ENCODE peak calls at places on chromosomes 12 and 14, in seven cellular contexts. I is endothelial cell of umbilical vein, J is A549, E is CD14-positive monocyte, Z is AG04449, S is heart left ventricle, Q is cardiac fibroblast. U is an unnamed sample.
A peak's percentile ranks its signal among the peaks of the same experiment; 100 is the strongest.

GRCh38 chr12:53365245-53365904 is 14.6 kb upstream of the SP1 start:
- DNase-seq in I (no peak), J (no peak), E (peak; percentile 50), Z (no peak), S (no peak), Q (peak; percentile 71), U (no peak)

GRCh38 chr12:1534708-1535107 is 59.7 kb downstream of the FBXL14 start:
- DNase-seq in I (no peak), J (no peak), E (no peak), Z (no peak), S (no peak), Q (no peak), U (no peak)

GRCh38 chr12:62730649-62731377 is 204.1 kb downstream of the PPM1H start:
- DNase-seq in I (peak; percentile 49), J (peak; percentile 79), E (no peak), Z (peak; percentile 70), S (no peak), Q (peak; percentile 76), U (no peak)

GRCh38 chr12:6927999-6928702 is 392 bp downstream of the ATN1 start:
- DNase-seq in I (no peak), J (no peak), E (no peak), Z (no peak), S (peak; percentile 46), Q (no peak), U (no peak)

GRCh38 chr12:123935956-123936355 is 36.7 kb downstream of the CCDC92 start:
- DNase-seq in I (no peak), J (no peak), E (no peak), Z (no peak), S (no peak), Q (no peak), U (no peak)

GRCh38 chr12:131057722-131058515 is 104.2 kb downstream of the ADGRD1 start:
- DNase-seq in I (no peak), J (no peak), E (no peak), Z (no peak), S (peak; percentile 22), Q (no peak), U (no peak)

GRCh38 chr12:52615208-52615868 is 3.0 kb downstream of the KRT73 start:
- DNase-seq in I (no peak), J (no peak), E (no peak), Z (no peak), S (no peak), Q (peak; percentile 3), U (no peak)

GRCh38 chr14:50705026-50705593 is 37.0 kb upstream of the SAV1 start:
- DNase-seq in I (no peak), J (no peak), E (no peak), Z (no peak), S (no peak), Q (no peak), U (no peak)

GRCh38 chr12:122918827-122919226 is 22.9 kb upstream of the VPS37B start:
- DNase-seq in I (no peak), J (no peak), E (no peak), Z (peak; percentile 24), S (no peak), Q (peak; percentile 33), U (no peak)

GRCh38 chr14:64729386-64730060 is 25.3 kb downstream of the PLEKHG3 start:
- DNase-seq in I (no peak), J (no peak), E (no peak), Z (no peak), S (no peak), Q (no peak), U (peak; percentile 64)

GRCh38 chr12:120119395-120119973 is 2.9 kb upstream of the RAB35 start:
- DNase-seq in I (no peak), J (peak; percentile 56), E (no peak), Z (peak; percentile 29), S (no peak), Q (peak; percentile 66), U (no peak)

GRCh38 chr12:33708935-33709334 is 269.3 kb upstream of the SYT10 start:
- DNase-seq in I (no peak), J (no peak), E (no peak), Z (no peak), S (no peak), Q (no peak), U (no peak)

GRCh38 chr12:94266390-94266789 is 118.0 kb downstream of the PLXNC1 start:
- DNase-seq in I (no peak), J (no peak), E (no peak), Z (no peak), S (no peak), Q (no peak), U (no peak)

GRCh38 chr12:118187746-118188390 is 51.9 kb downstream of the PEBP1 start:
- DNase-seq in I (no peak), J (no peak), E (no peak), Z (no peak), S (no peak), Q (peak; percentile 10), U (no peak)

GRCh38 chr12:51098611-51099010 is 15.2 kb upstream of the CSRNP2 start:
- DNase-seq in I (no peak), J (no peak), E (no peak), Z (no peak), S (no peak), Q (peak; percentile 44), U (no peak)

GRCh38 chr14:30710870-30711269 is 88.8 kb downstream of the SCFD1 start:
- DNase-seq in I (no peak), J (no peak), E (no peak), Z (peak; percentile 23), S (no peak), Q (peak; percentile 32), U (no peak)

GRCh38 chr12:20097561-20097960 is 270.8 kb upstream of the PDE3A start:
- DNase-seq in I (peak; percentile 52), J (no peak), E (no peak), Z (peak; percentile 67), S (no peak), Q (peak; percentile 82), U (no peak)

GRCh38 chr12:47992776-47993175 is 11.5 kb downstream of the COL2A1 start:
- DNase-seq in I (no peak), J (no peak), E (no peak), Z (no peak), S (no peak), Q (no peak), U (peak; percentile 41)

GRCh38 chr12:107310621-107311020 is 217.3 kb upstream of the CRY1 start:
- DNase-seq in I (no peak), J (no peak), E (no peak), Z (no peak), S (no peak), Q (no peak), U (no peak)

GRCh38 chr14:68397371-68397779 is 395.5 kb downstream of the ZFP36L1 start:
- DNase-seq in I (no peak), J (no peak), E (peak; percentile 92), Z (no peak), S (peak; percentile 60), Q (no peak), U (no peak)
- TF ChIP-seq CTCF in I (no peak), J (no peak), E (no peak), Z (no peak), S (no peak), Q (no peak), U (no peak)

GRCh38 chr12:38384816-38385491 is 68.4 kb downstream of the ALG10B start:
- DNase-seq in I (no peak), J (peak; percentile 52), E (no peak), Z (no peak), S (no peak), Q (no peak), U (no peak)
- TF ChIP-seq CTCF in I (no peak), J (no peak), E (no peak), Z (no peak), S (no peak), Q (no peak), U (peak; percentile 31)

GRCh38 chr12:113195598-113195997 is 10.1 kb downstream of the RITA1 start:
- DNase-seq in I (no peak), J (no peak), E (no peak), Z (no peak), S (no peak), Q (no peak), U (no peak)

GRCh38 chr12:113196582-113196981 is 11.1 kb downstream of the RITA1 start:
- DNase-seq in I (no peak), J (no peak), E (no peak), Z (no peak), S (no peak), Q (no peak), U (no peak)

GRCh38 chr12:113197518-113198077 is 12.1 kb downstream of the RITA1 start:
- DNase-seq in I (no peak), J (no peak), E (no peak), Z (no peak), S (no peak), Q (no peak), U (no peak)

GRCh38 chr12:113198286-113198685 is 12.8 kb downstream of the RITA1 start:
- DNase-seq in I (no peak), J (no peak), E (no peak), Z (no peak), S (no peak), Q (no peak), U (no peak)

GRCh38 chr12:113196996-113197395 is 11.5 kb downstream of the RITA1 start:
- DNase-seq in I (peak; percentile 82), J (peak; percentile 84), E (peak; percentile 75), Z (no peak), S (peak; percentile 74), Q (peak; percentile 88), U (no peak)
- TF ChIP-seq CTCF in I (peak; percentile 81), J (peak; percentile 84), E (peak; percentile 79), Z (peak; percentile 75), S (peak; percentile 61), Q (peak; percentile 85), U (peak; percentile 86)

GRCh38 chr14:45838597-45838996 is 585.6 kb upstream of the MIS18BP1 start:
- DNase-seq in I (no peak), J (no peak), E (no peak), Z (no peak), S (no peak), Q (peak; percentile 2), U (no peak)
- TF ChIP-seq CTCF in I (no peak), J (no peak), E (no peak), Z (no peak), S (no peak), Q (no peak), U (peak; percentile 67)

DNA sequence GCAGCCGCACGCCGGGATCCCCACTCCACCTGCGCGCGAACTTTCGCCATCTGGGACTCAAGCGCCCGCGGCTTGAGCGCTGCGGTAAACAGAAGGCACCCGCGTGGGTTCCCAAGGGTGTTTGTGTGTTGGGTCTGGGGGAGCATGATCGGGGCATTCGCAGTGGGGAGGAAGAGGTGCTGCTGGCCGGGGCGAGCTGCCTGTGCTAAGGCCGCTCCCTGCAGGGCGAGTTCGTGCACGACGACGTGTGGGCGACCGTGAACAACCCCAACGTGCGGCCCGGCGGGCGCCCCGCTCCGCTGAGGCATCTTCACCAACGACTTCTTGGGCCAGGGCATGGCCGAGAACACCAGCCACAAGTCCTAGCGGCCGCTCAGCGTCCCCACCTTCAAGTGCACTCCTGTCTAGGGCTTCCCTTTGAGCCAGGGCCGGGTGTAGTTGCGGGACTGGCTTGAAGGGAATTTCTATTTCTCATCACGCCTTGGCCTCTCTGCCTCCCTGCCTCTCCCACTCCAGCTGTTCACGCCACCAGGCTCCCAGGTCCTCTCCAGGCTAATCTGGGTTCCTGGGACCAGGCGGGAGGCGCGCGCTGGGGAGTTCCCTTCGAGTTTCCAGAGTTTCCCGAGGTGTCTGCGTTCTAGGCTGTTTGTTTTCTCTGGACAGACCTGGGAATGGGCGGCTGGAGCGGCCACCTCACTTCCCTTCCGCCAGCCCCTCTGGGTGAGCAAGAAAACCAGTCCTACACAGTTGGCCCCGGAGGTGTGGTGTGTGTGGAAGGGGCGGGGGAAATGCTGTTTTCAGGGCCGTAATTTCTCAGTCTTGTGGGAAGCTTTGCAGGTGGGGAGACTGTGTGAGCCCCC is 417.8 kb upstream of the TMTC1 start:
- DNase-seq in I (peak; percentile 24), J (no peak), E (no peak), Z (no peak), S (no peak), Q (peak; percentile 13), U (peak; percentile 84)
- TF ChIP-seq CTCF in I (peak; percentile 44), J (no peak), E (no peak), Z (no peak), S (no peak), Q (no peak), U (peak; percentile 42)

U was measured in chondrocyte.